ENCODE peak calls at places on chromosomes 1 and 21, in ten cellular contexts. One of them, this sample, is unnamed.

GRCh38 chr1:117565745-117566455 is 39.9 kb upstream of the TENT5C start:
- DNase-seq in GM23338: no peak
- DNase-seq in body of pancreas: peak
- DNase-seq in mammary epithelial cell: no peak
- DNase-seq in thoracic aorta: no peak
- DNase-seq in SK-N-SH: peak
- DNase-seq in dorsolateral prefrontal cortex: no peak
- DNase-seq in left ventricle myocardium inferior: no peak
- DNase-seq in prostate gland: no peak
- DNase-seq in A549: no peak
- DNase-seq in this sample: peak

GRCh38 chr1:225835752-225836151 is 25.8 kb downstream of the EPHX1 start:
- DNase-seq in thoracic aorta: no peak
- DNase-seq in GM23338: no peak
- DNase-seq in A549: no peak
- DNase-seq in body of pancreas: peak
- DNase-seq in left ventricle myocardium inferior: peak
- DNase-seq in prostate gland: no peak
- DNase-seq in mammary epithelial cell: no peak
- DNase-seq in dorsolateral prefrontal cortex: peak
- DNase-seq in SK-N-SH: no peak
- DNase-seq in this sample: no peak

GRCh38 chr1:225454067-225454618 is 26.3 kb upstream of the LBR start:
- DNase-seq in SK-N-SH: no peak
- DNase-seq in left ventricle myocardium inferior: no peak
- DNase-seq in dorsolateral prefrontal cortex: no peak
- DNase-seq in GM23338: no peak
- DNase-seq in prostate gland: no peak
- DNase-seq in body of pancreas: peak
- DNase-seq in A549: peak
- DNase-seq in thoracic aorta: no peak
- DNase-seq in mammary epithelial cell: no peak
- DNase-seq in this sample: no peak

GRCh38 chr21:39281853-39282252 is 31.6 kb downstream of the BRWD1 start:
- DNase-seq in thoracic aorta: no peak
- DNase-seq in body of pancreas: no peak
- DNase-seq in A549: no peak
- DNase-seq in GM23338: no peak
- DNase-seq in mammary epithelial cell: no peak
- DNase-seq in prostate gland: no peak
- DNase-seq in SK-N-SH: no peak
- DNase-seq in left ventricle myocardium inferior: no peak
- DNase-seq in dorsolateral prefrontal cortex: no peak
- DNase-seq in this sample: no peak

GRCh38 chr1:68954841-68955240 is 458.0 kb upstream of the DEPDC1 start:
- DNase-seq in GM23338: no peak
- DNase-seq in A549: no peak
- DNase-seq in body of pancreas: no peak
- DNase-seq in thoracic aorta: no peak
- DNase-seq in mammary epithelial cell: peak
- DNase-seq in SK-N-SH: no peak
- DNase-seq in prostate gland: no peak
- DNase-seq in left ventricle myocardium inferior: no peak
- DNase-seq in dorsolateral prefrontal cortex: no peak
- DNase-seq in this sample: no peak

GRCh38 chr1:214224605-214225354 is 56.2 kb upstream of the SMYD2 start:
- DNase-seq in GM23338: peak
- DNase-seq in body of pancreas: peak
- DNase-seq in SK-N-SH: no peak
- DNase-seq in prostate gland: no peak
- DNase-seq in left ventricle myocardium inferior: no peak
- DNase-seq in mammary epithelial cell: no peak
- DNase-seq in A549: no peak
- DNase-seq in dorsolateral prefrontal cortex: no peak
- DNase-seq in thoracic aorta: no peak
- DNase-seq in this sample: no peak

GRCh38 chr1:89125571-89126233 is at the start of gene GBP2:
- DNase-seq in prostate gland: peak
- DNase-seq in dorsolateral prefrontal cortex: no peak
- DNase-seq in A549: peak
- DNase-seq in mammary epithelial cell: peak
- DNase-seq in GM23338: no peak
- DNase-seq in thoracic aorta: no peak
- DNase-seq in left ventricle myocardium inferior: no peak
- DNase-seq in body of pancreas: no peak
- DNase-seq in SK-N-SH: no peak
- DNase-seq in this sample: no peak

GRCh38 chr1:166193057-166193456 is 26.3 kb upstream of the FAM78B start:
- DNase-seq in left ventricle myocardium inferior: no peak
- DNase-seq in dorsolateral prefrontal cortex: no peak
- DNase-seq in mammary epithelial cell: no peak
- DNase-seq in GM23338: peak
- DNase-seq in thoracic aorta: no peak
- DNase-seq in A549: no peak
- DNase-seq in prostate gland: no peak
- DNase-seq in body of pancreas: no peak
- DNase-seq in SK-N-SH: no peak
- DNase-seq in this sample: no peak

GRCh38 chr21:36640260-36641244 is 58.4 kb upstream of the SIM2 start:
- DNase-seq in A549: no peak
- DNase-seq in prostate gland: no peak
- DNase-seq in GM23338: peak
- DNase-seq in dorsolateral prefrontal cortex: no peak
- DNase-seq in mammary epithelial cell: no peak
- DNase-seq in left ventricle myocardium inferior: no peak
- DNase-seq in thoracic aorta: no peak
- DNase-seq in SK-N-SH: no peak
- DNase-seq in body of pancreas: no peak
- DNase-seq in this sample: peak

DNA sequence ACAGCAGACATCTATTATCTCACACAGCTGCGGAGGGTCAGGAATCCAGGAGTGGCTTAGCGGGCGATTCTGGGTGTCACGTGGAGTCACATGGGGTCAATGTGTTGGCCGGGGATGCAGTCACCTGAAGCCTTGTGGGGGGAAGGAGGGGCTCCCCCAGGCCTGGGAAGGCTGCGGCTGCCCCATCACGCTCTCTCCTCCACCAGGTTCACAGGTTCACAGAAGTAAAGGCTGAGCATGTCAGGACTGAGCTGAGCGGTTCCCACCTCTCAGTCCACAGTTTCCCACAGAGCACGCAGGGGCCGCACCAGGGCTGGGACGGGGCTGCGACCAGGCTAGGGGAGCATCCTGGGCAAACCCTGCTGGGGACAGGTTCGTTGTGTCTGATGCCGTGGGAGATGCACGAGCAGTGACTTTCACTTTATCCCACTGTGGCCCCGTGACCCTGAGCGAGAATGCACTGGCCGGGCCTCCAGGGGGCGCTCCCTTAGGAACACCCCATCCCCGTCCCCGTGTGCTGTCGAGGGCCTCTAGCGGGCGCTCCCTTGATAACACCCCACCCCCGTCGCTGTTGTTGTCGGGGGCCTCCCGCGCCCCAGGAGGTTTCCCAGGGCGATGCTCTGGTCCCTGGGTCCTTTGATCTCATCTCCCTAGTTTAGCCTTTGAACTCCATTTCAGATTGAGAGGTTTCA is 73.2 kb upstream of the TRAPPC10 start:
- DNase-seq in prostate gland: peak
- DNase-seq in dorsolateral prefrontal cortex: peak
- DNase-seq in A549: peak
- DNase-seq in thoracic aorta: no peak
- DNase-seq in mammary epithelial cell: peak
- DNase-seq in left ventricle myocardium inferior: peak
- DNase-seq in GM23338: peak
- DNase-seq in body of pancreas: peak
- DNase-seq in SK-N-SH: peak
- DNase-seq in this sample: no peak
- H3K4me3 ChIP-seq in prostate gland: no peak
- H3K4me3 ChIP-seq in dorsolateral prefrontal cortex: peak
- H3K4me3 ChIP-seq in A549: peak
- H3K4me3 ChIP-seq in thoracic aorta: peak
- H3K4me3 ChIP-seq in mammary epithelial cell: peak
- H3K4me3 ChIP-seq in left ventricle myocardium inferior: peak
- H3K4me3 ChIP-seq in GM23338: peak
- H3K4me3 ChIP-seq in body of pancreas: no peak
- H3K4me3 ChIP-seq in SK-N-SH: peak
- H3K4me3 ChIP-seq in this sample: peak

GRCh38 chr1:230222678-230223077 is 155.6 kb downstream of the GALNT2 start:
- DNase-seq in SK-N-SH: no peak
- DNase-seq in body of pancreas: no peak
- DNase-seq in prostate gland: no peak
- DNase-seq in GM23338: no peak
- DNase-seq in dorsolateral prefrontal cortex: no peak
- DNase-seq in left ventricle myocardium inferior: no peak
- DNase-seq in thoracic aorta: no peak
- DNase-seq in A549: no peak
- DNase-seq in mammary epithelial cell: no peak
- DNase-seq in this sample: no peak
- TF ChIP-seq CTCF in SK-N-SH: peak
- TF ChIP-seq CTCF in body of pancreas: no peak
- TF ChIP-seq CTCF in prostate gland: no peak
- TF ChIP-seq CTCF in GM23338: no peak
- TF ChIP-seq CTCF in dorsolateral prefrontal cortex: no peak
- TF ChIP-seq CTCF in left ventricle myocardium inferior: no peak
- TF ChIP-seq CTCF in thoracic aorta: peak
- TF ChIP-seq CTCF in A549: no peak
- TF ChIP-seq CTCF in mammary epithelial cell: no peak
- TF ChIP-seq CTCF in this sample: no peak

GRCh38 chr1:163842546-163842945 is 520.8 kb downstream of the NUF2 start:
- DNase-seq in mammary epithelial cell: no peak
- DNase-seq in body of pancreas: no peak
- DNase-seq in SK-N-SH: no peak
- DNase-seq in dorsolateral prefrontal cortex: no peak
- DNase-seq in prostate gland: no peak
- DNase-seq in GM23338: no peak
- DNase-seq in thoracic aorta: no peak
- DNase-seq in A549: no peak
- DNase-seq in left ventricle myocardium inferior: no peak
- DNase-seq in this sample: no peak

GRCh38 chr1:163844393-163844948 is 522.7 kb downstream of the NUF2 start:
- DNase-seq in mammary epithelial cell: no peak
- DNase-seq in SK-N-SH: no peak
- DNase-seq in GM23338: no peak
- DNase-seq in A549: no peak
- DNase-seq in thoracic aorta: no peak
- DNase-seq in dorsolateral prefrontal cortex: no peak
- DNase-seq in body of pancreas: no peak
- DNase-seq in left ventricle myocardium inferior: no peak
- DNase-seq in prostate gland: no peak
- DNase-seq in this sample: no peak
- H3K27ac ChIP-seq in mammary epithelial cell: no peak
- H3K27ac ChIP-seq in SK-N-SH: no peak
- H3K27ac ChIP-seq in GM23338: no peak
- H3K27ac ChIP-seq in A549: no peak
- H3K27ac ChIP-seq in thoracic aorta: no peak
- H3K27ac ChIP-seq in dorsolateral prefrontal cortex: no peak
- H3K27ac ChIP-seq in body of pancreas: no peak
- H3K27ac ChIP-seq in left ventricle myocardium inferior: peak
- H3K27ac ChIP-seq in prostate gland: no peak
- H3K27ac ChIP-seq in this sample: no peak

GRCh38 chr1:15625224-15625917 is 8.1 kb downstream of the DDI2 start:
- DNase-seq in body of pancreas: no peak
- DNase-seq in thoracic aorta: no peak
- DNase-seq in GM23338: no peak
- DNase-seq in mammary epithelial cell: no peak
- DNase-seq in A549: no peak
- DNase-seq in left ventricle myocardium inferior: no peak
- DNase-seq in SK-N-SH: no peak
- DNase-seq in prostate gland: no peak
- DNase-seq in dorsolateral prefrontal cortex: no peak
- DNase-seq in this sample: no peak

GRCh38 chr1:15624315-15624714 is 7.1 kb downstream of the DDI2 start:
- DNase-seq in thoracic aorta: no peak
- DNase-seq in GM23338: no peak
- DNase-seq in dorsolateral prefrontal cortex: no peak
- DNase-seq in body of pancreas: no peak
- DNase-seq in mammary epithelial cell: no peak
- DNase-seq in A549: no peak
- DNase-seq in prostate gland: no peak
- DNase-seq in left ventricle myocardium inferior: no peak
- DNase-seq in SK-N-SH: no peak
- DNase-seq in this sample: no peak

GRCh38 chr1:15628003-15628402 is 10.7 kb downstream of the DDI2 start:
- DNase-seq in prostate gland: no peak
- DNase-seq in body of pancreas: no peak
- DNase-seq in thoracic aorta: no peak
- DNase-seq in left ventricle myocardium inferior: no peak
- DNase-seq in SK-N-SH: no peak
- DNase-seq in mammary epithelial cell: no peak
- DNase-seq in A549: no peak
- DNase-seq in dorsolateral prefrontal cortex: no peak
- DNase-seq in GM23338: no peak
- DNase-seq in this sample: no peak

GRCh38 chr1:15627343-15627988 is 10.2 kb downstream of the DDI2 start:
- DNase-seq in thoracic aorta: no peak
- DNase-seq in SK-N-SH: no peak
- DNase-seq in mammary epithelial cell: no peak
- DNase-seq in A549: no peak
- DNase-seq in GM23338: no peak
- DNase-seq in dorsolateral prefrontal cortex: no peak
- DNase-seq in body of pancreas: no peak
- DNase-seq in left ventricle myocardium inferior: no peak
- DNase-seq in prostate gland: no peak
- DNase-seq in this sample: no peak

DNA sequence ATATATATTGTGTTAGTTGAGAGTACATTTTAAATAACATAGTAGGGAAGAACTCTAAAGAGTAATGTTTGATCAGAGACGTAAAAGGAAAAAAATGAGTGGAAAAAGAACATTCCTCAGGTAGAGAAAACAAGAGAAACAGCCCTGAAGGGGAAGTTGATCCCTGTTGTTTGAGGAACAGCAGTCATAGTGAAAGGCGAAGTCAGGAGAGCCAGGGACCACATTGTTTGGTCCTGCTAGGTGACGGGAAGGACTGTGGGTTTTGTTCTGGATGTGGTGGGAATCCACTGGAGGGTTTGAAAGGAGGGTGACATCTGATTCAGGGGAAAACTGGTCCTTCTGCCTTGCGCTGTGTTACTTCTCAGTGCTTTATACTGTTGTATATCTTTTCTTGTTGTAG is 9.0 kb downstream of the DDI2 start:
- DNase-seq in prostate gland: no peak
- DNase-seq in mammary epithelial cell: no peak
- DNase-seq in left ventricle myocardium inferior: no peak
- DNase-seq in thoracic aorta: no peak
- DNase-seq in A549: no peak
- DNase-seq in GM23338: no peak
- DNase-seq in SK-N-SH: no peak
- DNase-seq in body of pancreas: no peak
- DNase-seq in dorsolateral prefrontal cortex: no peak
- DNase-seq in this sample: no peak
- H3K4me3 ChIP-seq in prostate gland: no peak
- H3K4me3 ChIP-seq in mammary epithelial cell: no peak
- H3K4me3 ChIP-seq in left ventricle myocardium inferior: no peak
- H3K4me3 ChIP-seq in thoracic aorta: no peak
- H3K4me3 ChIP-seq in A549: no peak
- H3K4me3 ChIP-seq in GM23338: no peak
- H3K4me3 ChIP-seq in SK-N-SH: no peak
- H3K4me3 ChIP-seq in body of pancreas: no peak
- H3K4me3 ChIP-seq in dorsolateral prefrontal cortex: no peak
- H3K4me3 ChIP-seq in this sample: no peak

This sample was measured in coronary artery.